ENCODE peak calls at places on chromosomes 2 and 18, in nine cellular contexts. P, L, S, B, V, E, C, U and T are unnamed samples.

GRCh38 chr2:234425923-234426603 is 70.8 kb downstream of the ARL4C start:
- DNase-seq in P (no peak), L (no peak), S (no peak), B (no peak), V (peak; percentile 97), E (no peak), C (no peak), U (no peak), T (no peak)

GRCh38 chr18:48492880-48493279 is 46.0 kb upstream of the CTIF start:
- DNase-seq in P (no peak), L (peak; percentile 70), S (no peak), B (no peak), V (no peak), E (no peak), C (no peak), U (no peak), T (no peak)

GRCh38 chr18:11947214-11948119 is 33.8 kb upstream of the IMPA2 start:
- DNase-seq in P (peak; percentile 72), L (peak; percentile 90), S (peak; percentile 92), B (peak; percentile 94), V (peak; percentile 69), E (peak; percentile 99), C (peak; percentile 93), U (peak; percentile 93), T (peak; percentile 78)

GRCh38 chr18:63273170-63273925 is 46.2 kb downstream of the BCL2 start:
- DNase-seq in P (no peak), L (no peak), S (no peak), B (no peak), V (no peak), E (no peak), C (no peak), U (no peak), T (no peak)

GRCh38 chr2:189350515-189351209 is 90.6 kb upstream of the WDR75 start:
- DNase-seq in P (no peak), L (no peak), S (peak; percentile 50), B (peak; percentile 69), V (no peak), E (peak; percentile 99), C (peak; percentile 96), U (peak; percentile 51), T (no peak)

GRCh38 chr18:43596106-43596712 is 318.9 kb upstream of the SYT4 start:
- DNase-seq in P (no peak), L (no peak), S (no peak), B (no peak), V (peak; percentile 58), E (peak; percentile 45), C (no peak), U (no peak), T (no peak)

GRCh38 chr2:101508636-101509035 is 33.7 kb upstream of the RFX8 start:
- DNase-seq in P (no peak), L (no peak), S (no peak), B (no peak), V (no peak), E (no peak), C (no peak), U (no peak), T (no peak)

GRCh38 chr2:190185380-190185779 is 122.9 kb upstream of the MSTN start:
- DNase-seq in P (no peak), L (no peak), S (no peak), B (no peak), V (no peak), E (no peak), C (no peak), U (no peak), T (no peak)

GRCh38 chr2:54459037-54459441 is 2.9 kb downstream of the SPTBN1 start:
- DNase-seq in P (no peak), L (no peak), S (no peak), B (no peak), V (no peak), E (peak; percentile 80), C (no peak), U (no peak), T (no peak)

GRCh38 chr2:3523551-3524041 is 4.3 kb upstream of the ADI1 start:
- DNase-seq in P (no peak), L (no peak), S (no peak), B (peak; percentile 11), V (no peak), E (peak; percentile 39), C (no peak), U (no peak), T (no peak)

DNA sequence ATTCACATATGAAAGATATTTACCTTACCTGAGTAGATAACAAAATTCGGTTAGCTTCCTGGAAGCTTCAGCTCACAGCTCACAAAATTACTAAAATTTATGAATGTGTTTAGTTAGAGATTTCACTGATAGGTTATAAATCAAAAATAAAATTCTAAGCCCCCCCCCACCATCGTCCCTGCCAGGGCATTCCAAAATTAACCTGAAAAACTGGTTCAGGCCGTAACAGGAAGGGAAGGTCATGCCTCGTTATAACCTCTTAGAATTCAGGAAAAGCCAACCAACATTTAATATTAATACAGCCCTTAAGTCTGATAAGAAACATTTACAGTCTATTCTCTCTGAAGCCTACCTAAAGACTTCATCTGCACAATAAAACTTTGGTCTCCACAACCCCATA is 48.9 kb downstream of the COX7A2L start:
- DNase-seq in P (no peak), L (no peak), S (no peak), B (no peak), V (no peak), E (no peak), C (no peak), U (no peak), T (no peak)
- TF ChIP-seq CTCF in P (no peak), L (no peak), S (no peak), B (no peak), V (no peak), E (no peak), C (no peak), U (no peak), T (no peak)

GRCh38 chr2:178677599-178677998 is 129.6 kb downstream of the TTN start:
- DNase-seq in P (no peak), L (no peak), S (no peak), B (no peak), V (no peak), E (no peak), C (no peak), U (no peak), T (no peak)

GRCh38 chr2:178679891-178680290 is 127.3 kb downstream of the TTN start:
- DNase-seq in P (no peak), L (no peak), S (no peak), B (no peak), V (no peak), E (no peak), C (no peak), U (no peak), T (no peak)

GRCh38 chr2:178676046-178676445 is 131.2 kb downstream of the TTN start:
- DNase-seq in P (no peak), L (no peak), S (no peak), B (no peak), V (no peak), E (no peak), C (no peak), U (no peak), T (no peak)

DNA sequence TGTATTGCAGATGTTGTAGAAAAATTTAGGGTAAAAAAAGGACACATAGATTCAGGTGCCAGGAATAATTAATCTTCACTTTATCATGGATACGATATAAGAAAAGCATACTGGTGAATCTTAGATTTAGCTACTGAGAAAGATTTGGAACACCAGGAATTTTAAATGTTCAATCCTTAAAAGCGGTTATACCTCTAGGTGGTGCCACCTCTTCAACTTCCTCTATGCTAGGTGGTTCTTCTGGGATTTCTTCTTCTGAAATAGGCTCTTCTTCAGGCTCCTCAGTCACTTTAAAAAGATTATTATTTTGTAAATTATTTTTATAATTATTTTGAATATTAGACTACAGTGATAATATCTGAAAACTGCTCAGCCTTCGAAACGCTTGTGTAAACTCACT is 133.1 kb downstream of the TTN start:
- DNase-seq in P (no peak), L (no peak), S (no peak), B (no peak), V (no peak), E (no peak), C (no peak), U (no peak), T (no peak)
- TF ChIP-seq CTCF in P (peak; percentile 20), L (no peak), S (no peak), B (no peak), V (no peak), E (peak; percentile 24), C (no peak), U (no peak), T (peak; percentile 43)

GRCh38 chr18:33205777-33206176 is 234.7 kb downstream of the CCDC178 start:
- DNase-seq in P (no peak), L (no peak), S (no peak), B (no peak), V (no peak), E (no peak), C (no peak), U (no peak), T (no peak)

GRCh38 chr18:33212363-33212762 is 228.2 kb downstream of the CCDC178 start:
- DNase-seq in P (no peak), L (no peak), S (no peak), B (no peak), V (no peak), E (no peak), C (no peak), U (no peak), T (no peak)

DNA sequence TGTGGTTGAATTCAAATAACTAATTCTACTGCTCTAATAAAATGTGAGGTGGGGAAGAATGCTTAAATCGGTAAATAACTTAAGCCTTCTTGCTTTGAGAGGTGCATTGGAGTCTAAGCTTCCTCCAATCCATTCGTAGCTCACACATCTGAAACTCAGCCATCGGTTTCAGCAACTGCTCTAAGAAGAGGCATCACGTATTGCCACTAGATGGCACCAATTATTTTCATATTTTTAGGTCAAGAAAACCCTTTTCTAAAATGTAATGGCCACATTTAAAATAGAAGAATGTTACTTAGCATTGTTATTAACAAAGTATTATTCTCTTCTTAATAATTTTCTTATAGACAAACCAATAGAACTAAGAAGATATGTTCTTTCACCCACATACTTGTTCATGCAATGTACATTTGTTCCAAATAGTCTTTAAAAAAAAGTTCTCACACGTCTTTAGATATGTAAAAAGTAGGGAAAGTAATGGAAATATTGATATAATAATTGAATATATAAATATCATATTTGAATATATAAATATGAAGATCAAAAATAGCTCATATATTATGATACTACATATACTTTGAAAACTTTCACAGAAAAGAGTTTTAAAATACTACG is 229.8 kb downstream of the CCDC178 start:
- DNase-seq in P (peak; percentile 15), L (no peak), S (no peak), B (no peak), V (peak; percentile 52), E (peak; percentile 43), C (no peak), U (no peak), T (no peak)
- TF ChIP-seq CTCF in P (peak; percentile 75), L (peak; percentile 74), S (no peak), B (peak; percentile 46), V (peak; percentile 63), E (peak; percentile 67), C (peak; percentile 49), U (peak; percentile 76), T (peak; percentile 84)

DNA sequence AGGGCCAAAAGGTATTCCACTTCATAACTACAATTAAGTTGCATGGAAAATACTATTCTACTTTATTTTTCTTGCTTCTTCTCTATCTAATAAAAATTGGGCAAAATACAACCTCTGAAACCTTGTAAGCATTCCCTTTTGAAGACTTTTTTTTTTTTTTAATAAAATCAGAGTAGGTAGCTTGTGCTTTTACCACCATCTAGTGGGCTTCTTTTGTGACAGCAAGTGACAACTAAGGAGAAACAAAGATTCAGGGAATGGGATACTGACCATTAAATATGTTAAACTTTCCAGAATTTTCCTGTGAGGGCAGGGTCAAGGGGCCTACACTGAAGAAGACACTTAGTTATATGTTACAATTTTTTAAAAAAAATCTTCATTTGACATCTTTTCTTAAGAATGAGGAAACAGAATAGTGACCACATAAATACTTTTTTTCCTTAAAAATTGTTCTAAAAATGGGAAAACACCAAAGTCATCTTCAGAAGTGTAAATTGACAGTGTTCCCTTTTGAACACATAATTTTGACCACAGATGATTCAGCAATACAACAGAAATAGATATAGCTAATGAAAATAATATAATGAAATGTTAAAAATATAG is 1183.2 kb upstream of the ACVR2A start:
- DNase-seq in P (no peak), L (no peak), S (no peak), B (no peak), V (peak; percentile 24), E (peak; percentile 61), C (peak; percentile 16), U (no peak), T (no peak)
- TF ChIP-seq CTCF in P (peak; percentile 79), L (peak; percentile 80), S (no peak), B (peak; percentile 52), V (peak; percentile 57), E (peak; percentile 64), C (peak; percentile 47), U (peak; percentile 73), T (peak; percentile 90)